ENCODE peak calls at places on chromosomes 7 and 10, in four cellular contexts. R, E, W and V are unnamed samples.

GRCh38 chr7:93958216-93958615 is 36.7 kb downstream of the GNG11 start:
- DNase-seq in R (no peak), E (no peak), W (no peak), V (no peak)

GRCh38 chr7:144407266-144407931 is 3.9 kb upstream of the NOBOX start:
- DNase-seq in R (no peak), E (no peak), W (no peak), V (no peak)

GRCh38 chr7:6250364-6250833 is 22.0 kb downstream of the CYTH3 start:
- DNase-seq in R (no peak), E (no peak), W (no peak), V (no peak)

GRCh38 chr7:71775648-71776047 is 636.5 kb downstream of the CALN1 start:
- DNase-seq in R (no peak), E (no peak), W (no peak), V (no peak)

GRCh38 chr10:43239756-43240155 is 27.1 kb downstream of the RASGEF1A start:
- DNase-seq in R (no peak), E (no peak), W (no peak), V (no peak)

GRCh38 chr7:128005117-128005516 is 26.1 kb downstream of the LRRC4 start:
- DNase-seq in R (no peak), E (no peak), W (no peak), V (no peak)

GRCh38 chr10:26407406-26407969 is 30.7 kb upstream of the APBB1IP start:
- DNase-seq in R (peak), E (no peak), W (peak), V (no peak)

GRCh38 chr7:24108906-24109376 is 175.0 kb upstream of the NPY start:
- DNase-seq in R (no peak), E (no peak), W (peak), V (no peak)

GRCh38 chr7:332646-333398 is 42.9 kb downstream of the FOXL3 start:
- DNase-seq in R (peak), E (peak), W (peak), V (peak)

GRCh38 chr10:5537684-5538083 is 12.9 kb downstream of the CALML3 start:
- DNase-seq in R (no peak), E (no peak), W (no peak), V (no peak)

GRCh38 chr7:116524609-116525297 is at the start of gene CAV1:
- DNase-seq in R (peak), E (peak), W (no peak), V (peak)

GRCh38 chr10:117980216-117980615 is 66.5 kb downstream of the RAB11FIP2 start:
- DNase-seq in R (peak), E (no peak), W (no peak), V (no peak)

GRCh38 chr10:71010730-71011129 is 122.4 kb upstream of the PCBD1 start:
- DNase-seq in R (no peak), E (no peak), W (no peak), V (no peak)

GRCh38 chr7:91683823-91684222 is 196.7 kb downstream of the MTERF1 start:
- DNase-seq in R (no peak), E (no peak), W (no peak), V (no peak)

GRCh38 chr7:156635529-156636385 is 4.8 kb upstream of the RNF32 start:
- DNase-seq in R (no peak), E (no peak), W (no peak), V (no peak)

GRCh38 chr10:113020838-113021237 is 70.8 kb downstream of the TCF7L2 start:
- DNase-seq in R (no peak), E (no peak), W (peak), V (no peak)

GRCh38 chr7:117737882-117738281 is 135.4 kb downstream of the CTTNBP2 start:
- DNase-seq in R (no peak), E (no peak), W (no peak), V (no peak)

GRCh38 chr7:519974-520458 is 370 bp upstream of the PDGFA start:
- DNase-seq in R (peak), E (peak), W (no peak), V (peak)

GRCh38 chr10:79111427-79111826 is 42.7 kb downstream of the ZMIZ1 start:
- DNase-seq in R (peak), E (no peak), W (peak), V (no peak)

GRCh38 chr10:102555781-102556328 is 52.1 kb downstream of the SUFU start:
- DNase-seq in R (no peak), E (no peak), W (no peak), V (no peak)

GRCh38 chr10:15719062-15719898 is 442 bp downstream of the ITGA8 start:
- DNase-seq in R (no peak), E (no peak), W (no peak), V (peak)

GRCh38 chr7:23332881-23333612 is 33.9 kb downstream of the MALSU1 start:
- DNase-seq in R (peak), E (no peak), W (no peak), V (no peak)

GRCh38 chr10:66049335-66049734 is 876.5 kb upstream of the LRRTM3 start:
- DNase-seq in R (no peak), E (no peak), W (no peak), V (no peak)

GRCh38 chr10:21195149-21195731 is 298.1 kb upstream of the NEBL start:
- DNase-seq in R (peak), E (no peak), W (no peak), V (no peak)
- TF ChIP-seq JUN in R (no peak), E (no peak), W (no peak), V (no peak)

GRCh38 chr10:64075604-64076003 is 554.4 kb downstream of the REEP3 start:
- DNase-seq in R (no peak), E (no peak), W (peak), V (no peak)
- TF ChIP-seq ESRRA in R (no peak), E (no peak), W (peak), V (no peak)

DNA sequence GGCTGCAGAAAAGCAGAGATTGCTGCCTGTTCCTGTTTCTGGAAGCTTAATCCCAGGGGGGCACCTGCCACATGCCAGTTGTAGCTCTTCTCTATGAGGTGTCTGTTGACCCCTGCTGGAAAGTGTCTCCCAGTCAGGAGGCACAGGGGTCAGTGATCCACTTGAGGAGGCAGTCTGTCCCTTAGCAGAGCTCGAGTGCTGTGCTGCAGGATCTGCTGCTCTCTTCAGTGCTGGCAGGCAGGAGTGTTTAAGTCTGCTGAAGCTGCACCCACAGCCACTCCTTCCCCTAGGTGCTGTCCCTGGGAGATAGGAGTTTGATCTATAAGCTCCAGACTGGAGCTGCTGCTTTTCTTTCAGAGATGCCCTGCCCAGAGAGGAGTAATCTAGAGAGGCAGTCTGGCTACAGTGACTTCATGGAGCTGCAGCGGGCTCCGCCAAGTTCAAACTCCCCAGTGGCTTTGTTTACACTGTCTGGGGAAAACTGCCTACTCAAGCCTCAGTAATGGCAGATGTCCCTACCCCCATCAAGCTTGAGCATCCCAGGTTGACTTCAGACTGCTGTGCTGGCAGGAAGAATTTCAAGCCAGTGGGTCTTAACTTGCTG is 57.6 kb upstream of the CROT start:
- DNase-seq in R (no peak), E (no peak), W (peak), V (no peak)
- TF ChIP-seq MAX in R (no peak), E (no peak), W (no peak), V (no peak)

GRCh38 chr10:125022671-125023070 is 80.7 kb downstream of the ZRANB1 start:
- DNase-seq in R (no peak), E (no peak), W (no peak), V (no peak)

GRCh38 chr10:125018576-125019143 is 76.7 kb downstream of the ZRANB1 start:
- DNase-seq in R (no peak), E (no peak), W (no peak), V (no peak)

GRCh38 chr10:125021686-125022374 is 79.9 kb downstream of the ZRANB1 start:
- DNase-seq in R (no peak), E (no peak), W (no peak), V (no peak)

GRCh38 chr10:125020386-125020785 is 78.5 kb downstream of the ZRANB1 start:
- DNase-seq in R (no peak), E (no peak), W (no peak), V (no peak)

DNA sequence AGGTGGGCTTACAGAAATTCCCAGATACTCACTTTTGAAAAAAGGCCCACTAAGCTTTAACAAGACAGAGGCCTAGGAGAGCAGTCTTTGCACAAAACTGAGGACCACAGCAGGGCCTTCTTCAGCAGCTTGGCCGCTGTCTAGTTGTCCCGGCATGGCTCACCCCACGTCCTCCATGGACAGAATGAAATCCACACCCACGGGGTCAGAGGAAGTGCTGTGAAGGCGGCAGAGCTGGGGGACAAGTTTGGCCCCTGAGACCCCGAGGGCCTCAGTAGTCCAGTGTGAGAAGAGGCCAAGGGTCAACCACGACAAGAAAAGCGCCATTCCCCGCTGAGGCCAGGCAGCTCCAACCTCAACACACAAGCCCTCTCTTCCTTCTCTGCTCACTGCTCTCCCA is 78.9 kb downstream of the ZRANB1 start:
- DNase-seq in R (no peak), E (no peak), W (no peak), V (no peak)
- TF ChIP-seq JUN in R (no peak), E (no peak), W (no peak), V (no peak)

DNA sequence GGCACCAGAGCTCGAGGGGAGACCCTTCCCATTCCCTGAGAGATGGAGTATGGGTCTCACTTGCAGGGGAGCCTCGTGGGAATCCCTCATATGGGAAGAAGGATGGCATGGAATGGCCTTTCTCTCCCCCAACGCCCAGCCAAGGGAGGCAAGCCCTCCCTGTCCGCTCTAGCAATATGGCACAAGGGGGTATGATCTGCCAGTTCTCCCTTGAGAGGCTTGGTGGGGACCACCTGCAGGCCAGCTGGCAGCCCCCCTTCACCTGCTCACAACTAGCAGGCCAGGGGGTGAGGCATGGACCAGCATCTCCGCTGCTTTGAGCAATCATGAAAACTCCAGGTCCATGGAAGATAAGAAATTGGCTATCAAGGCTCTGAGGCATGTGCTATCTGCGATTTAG is 70.8 kb downstream of the PARP12 start:
- DNase-seq in R (no peak), E (no peak), W (no peak), V (no peak)
- TF ChIP-seq ESRRA in R (no peak), E (no peak), W (no peak), V (no peak)